ENCODE peak calls at places on chromosomes 6 and 20, in nine cellular contexts. G, H, U, D, L, I, S, Q and R are unnamed samples. For H3K9me3 and H3K27me3, the result is how much of the 10 kb centered on the place peaks cover.

GRCh38 chr6:6758915-6759654 is 170.6 kb downstream of the LY86 start:
- DNase-seq in L (peak), G (peak), U (peak), S (no peak), D (peak), Q (peak), I (peak), H (peak), R (no peak)

GRCh38 chr6:4281341-4282293 is 146.2 kb upstream of the ECI2 start:
- DNase-seq in D (peak), H (peak), S (peak), L (peak), G (peak), Q (peak), U (peak), I (no peak), R (no peak)

GRCh38 chr6:1773697-1774096 is 164.0 kb downstream of the FOXC1 start:
- DNase-seq in I (no peak), S (no peak), G (no peak), H (no peak), Q (no peak), U (no peak), L (no peak), D (no peak), R (no peak)

GRCh38 chr6:111795558-111795957 is 77.7 kb downstream of the FYN start:
- DNase-seq in S (no peak), I (no peak), G (no peak), D (no peak), H (no peak), U (no peak), Q (no peak), L (no peak), R (no peak)

GRCh38 chr6:42345696-42346416 is 105.9 kb downstream of the TRERF1 start:
- DNase-seq in U (no peak), H (no peak), I (no peak), G (no peak), Q (no peak), S (no peak), D (no peak), L (no peak), R (no peak)

GRCh38 chr6:74752303-74752702 is 453.6 kb downstream of the COL12A1 start:
- DNase-seq in L (no peak), U (no peak), I (no peak), Q (no peak), H (no peak), S (no peak), G (no peak), D (no peak), R (no peak)

GRCh38 chr20:57587989-57588377 is 27.1 kb downstream of the PCK1 start:
- DNase-seq in H (no peak), G (no peak), U (no peak), Q (no peak), L (no peak), S (no peak), D (no peak), I (no peak), R (no peak)

GRCh38 chr6:41975276-41975675 is 33.7 kb upstream of the CCND3 start:
- DNase-seq in I (peak), S (no peak), G (no peak), L (no peak), U (no peak), D (no peak), H (no peak), Q (no peak), R (no peak)

GRCh38 chr6:21309791-21310190 is 283.8 kb upstream of the SOX4 start:
- DNase-seq in H (no peak), L (no peak), Q (no peak), G (no peak), I (no peak), U (no peak), D (no peak), S (no peak), R (no peak)

GRCh38 chr6:89471287-89471867 is 38.4 kb downstream of the ANKRD6 start:
- DNase-seq in L (no peak), D (no peak), S (no peak), H (no peak), I (no peak), U (no peak), G (no peak), Q (no peak), R (no peak)

GRCh38 chr20:22626501-22626900 is 42.1 kb upstream of the FOXA2 start:
- DNase-seq in D (no peak), G (no peak), L (no peak), U (no peak), Q (no peak), I (no peak), H (no peak), S (no peak), R (no peak)

GRCh38 chr20:41392295-41392694 is 25.7 kb upstream of the EMILIN3 start:
- DNase-seq in U (no peak), I (no peak), L (no peak), Q (no peak), D (no peak), H (no peak), S (no peak), G (no peak), R (no peak)

GRCh38 chr6:112984899-112985298 is 637.8 kb downstream of the RFPL4B start:
- DNase-seq in U (no peak), L (no peak), G (no peak), Q (no peak), S (no peak), I (no peak), H (no peak), D (no peak), R (no peak)

DNA sequence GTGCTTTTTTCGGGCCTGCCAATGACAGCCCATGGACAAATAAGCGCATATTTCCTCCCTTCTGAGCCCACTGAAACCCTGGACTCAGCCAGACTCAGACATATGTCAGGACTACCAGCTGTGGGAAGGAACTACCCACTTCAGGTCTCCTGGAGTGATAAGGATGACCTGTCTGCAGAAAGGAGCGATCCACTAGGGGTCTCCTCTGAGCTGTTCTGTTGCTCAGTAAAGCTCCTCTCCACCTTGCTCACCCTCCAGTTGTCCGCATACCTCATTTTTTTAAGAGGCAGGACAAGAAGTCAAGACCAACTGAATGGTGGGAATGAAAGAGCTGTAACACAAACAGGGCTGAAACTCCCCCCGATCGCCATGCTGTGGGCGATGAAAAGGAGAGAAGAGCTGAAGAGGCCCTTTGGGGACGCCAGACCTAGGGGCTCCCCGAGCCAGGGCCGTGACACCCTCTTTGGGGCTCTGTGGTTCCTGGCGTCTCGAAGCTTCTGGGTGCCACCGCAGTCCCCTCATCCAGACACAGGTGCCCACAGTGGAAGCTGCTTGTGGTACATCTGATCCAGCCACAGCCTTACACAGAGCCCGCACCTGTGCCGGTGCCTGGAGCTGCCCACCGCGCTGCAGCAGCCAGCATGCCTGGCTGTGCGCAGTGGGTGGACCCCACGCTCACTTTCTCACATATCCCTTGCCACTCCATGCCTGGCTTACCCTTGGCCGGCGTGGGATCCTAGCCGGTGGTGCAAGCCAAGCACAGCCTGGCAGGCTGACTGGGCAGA is 68.8 kb downstream of the EYS start:
- DNase-seq in S (no peak), H (peak), Q (peak), U (peak), L (no peak), D (no peak), I (no peak), G (no peak), R (no peak)
- TF ChIP-seq CTCF in S (peak), H (peak), Q (peak), U (no peak), L (no peak), D (no peak), I (no peak), G (no peak), R (no peak)

GRCh38 chr6:348860-349396 is 42.6 kb upstream of the IRF4 start:
- DNase-seq in D (peak), U (no peak), Q (no peak), G (no peak), H (no peak), L (no peak), I (no peak), S (no peak), R (no peak)
- H3K9me3 ChIP-seq in D (under half), U (under half), Q (under half), G (under half), H (under half), L (under half), I (under half), S (under half), R (under half)

DNA sequence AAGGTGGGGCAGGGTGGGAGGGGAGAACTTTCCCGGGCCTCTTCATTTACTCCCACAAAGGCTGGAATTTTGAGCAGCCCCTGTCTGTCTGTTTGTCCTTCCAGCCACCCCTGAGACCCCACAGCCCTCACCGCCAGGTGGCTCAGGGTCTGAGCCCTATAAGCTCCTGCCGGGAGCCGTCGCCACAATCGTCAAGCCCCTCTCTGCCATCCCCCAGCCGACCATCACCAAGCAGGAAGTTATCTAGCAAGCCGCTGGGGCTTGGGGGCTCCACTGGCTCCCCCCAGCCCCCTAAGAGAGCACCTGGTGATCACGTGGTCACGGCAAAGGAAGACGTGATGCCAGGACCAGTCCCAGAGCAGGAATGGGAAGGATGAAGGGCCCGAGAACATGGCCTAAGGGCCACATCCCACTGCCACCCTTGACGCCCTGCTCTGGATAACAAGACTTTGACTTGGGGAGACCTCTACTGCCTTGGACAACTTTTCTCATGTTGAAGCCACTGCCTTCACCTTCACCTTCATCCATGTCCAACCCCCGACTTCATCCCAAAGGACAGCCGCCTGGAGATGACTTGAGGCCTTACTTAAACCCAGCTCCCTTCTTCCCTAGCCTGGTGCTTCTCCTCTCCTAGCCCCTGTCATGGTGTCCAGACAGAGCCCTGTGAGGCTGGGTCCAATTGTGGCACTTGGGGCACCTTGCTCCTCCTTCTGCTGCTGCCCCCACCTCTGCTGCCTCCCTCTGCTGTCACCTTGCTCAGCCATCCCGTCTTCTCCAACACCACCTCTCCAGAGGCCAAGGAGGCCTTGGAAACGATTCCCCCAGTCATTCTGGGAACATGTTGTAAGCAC is 46.0 kb upstream of the TTPAL start:
- DNase-seq in S (peak), U (no peak), H (no peak), I (no peak), L (no peak), Q (no peak), D (no peak), G (no peak), R (no peak)
- H3K27me3 ChIP-seq in S (under half), U (under half), H (under half), I (under half), L (under half), Q (under half), D (under half), G (under half), R (under half)

GRCh38 chr6:10451828-10452509 is 37.1 kb upstream of the TFAP2A start:
- DNase-seq in L (peak), G (peak), S (no peak), H (no peak), U (no peak), I (no peak), D (no peak), Q (peak), R (no peak)

GRCh38 chr6:10449751-10450150 is 34.9 kb upstream of the TFAP2A start:
- DNase-seq in U (no peak), I (no peak), L (no peak), S (no peak), Q (no peak), H (no peak), D (no peak), G (no peak), R (no peak)

GRCh38 chr6:10453596-10453995 is 38.7 kb upstream of the TFAP2A start:
- DNase-seq in H (no peak), G (no peak), S (no peak), D (no peak), Q (no peak), U (no peak), I (no peak), L (no peak), R (no peak)

GRCh38 chr6:10446548-10446947 is 31.7 kb upstream of the TFAP2A start:
- DNase-seq in I (no peak), Q (no peak), S (no peak), H (no peak), D (no peak), L (no peak), G (no peak), U (no peak), R (no peak)

GRCh38 chr6:10451394-10451793 is 36.5 kb upstream of the TFAP2A start:
- DNase-seq in U (no peak), I (no peak), S (no peak), G (no peak), L (no peak), H (no peak), D (no peak), Q (no peak), R (no peak)
- TF ChIP-seq CTCF in U (no peak), I (no peak), S (no peak), G (no peak), L (no peak), H (no peak), D (no peak), Q (peak), R (no peak)

DNA sequence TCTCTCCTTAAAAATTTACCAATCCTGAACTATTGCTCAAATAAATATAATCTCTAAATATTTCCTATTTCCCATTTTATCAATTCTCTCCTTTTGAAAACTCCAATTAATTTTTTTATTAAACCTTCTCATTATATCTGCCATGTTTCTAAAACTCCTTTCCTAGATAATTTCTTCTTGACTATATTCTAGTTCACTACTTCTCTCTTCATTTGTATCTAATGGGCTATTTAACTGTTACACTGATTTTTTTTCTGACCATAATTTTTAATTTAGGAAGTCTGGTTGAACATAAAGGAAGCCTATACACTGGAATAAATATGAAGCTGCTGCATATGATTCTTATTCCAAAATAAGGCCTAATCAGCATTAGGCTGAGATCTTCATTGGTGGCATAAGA is 96.3 kb upstream of the PLN start:
- DNase-seq in Q (no peak), D (no peak), U (no peak), S (no peak), L (no peak), I (no peak), H (no peak), G (no peak), R (no peak)
- H3K9me3 ChIP-seq in Q (under half), D (under half), U (under half), S (under half), L (under half), I (under half), H (under half), G (under half), R (under half)

GRCh38 chr20:61037498-61037897 is 214.6 kb upstream of the CDH4 start:
- DNase-seq in G (no peak), H (no peak), S (no peak), D (no peak), L (no peak), Q (no peak), I (no peak), U (no peak), R (no peak)
- H3K27me3 ChIP-seq in G (under half), H (under half), S (under half), D (under half), L (under half), Q (under half), I (under half), U (under half), R (under half)